ENCODE peak calls at places on chromosomes 12 and 14, in four cellular contexts. H, C, E and Z are unnamed samples.

GRCh38 chr12:6141048-6141447 is 16.6 kb upstream of the VWF start:
- DNase-seq in H (no peak), C (no peak), E (no peak), Z (no peak)

GRCh38 chr12:7638764-7639570 is 26.7 kb downstream of the APOBEC1 start:
- DNase-seq in H (peak; percentile 66), C (peak; percentile 86), E (peak; percentile 33), Z (peak; percentile 84)

GRCh38 chr14:36207500-36207899 is 31.0 kb upstream of the PTCSC3 start:
- DNase-seq in H (no peak), C (no peak), E (no peak), Z (no peak)

GRCh38 chr12:62409068-62409467 is 57.6 kb upstream of the MON2 start:
- DNase-seq in H (no peak), C (no peak), E (no peak), Z (no peak)

GRCh38 chr14:100039903-100040302 is 25.3 kb upstream of the EVL start:
- DNase-seq in H (no peak), C (no peak), E (no peak), Z (no peak)

GRCh38 chr12:50164963-50165362 is 2.2 kb downstream of the CERS5 start:
- DNase-seq in H (no peak), C (no peak), E (no peak), Z (no peak)

GRCh38 chr12:121990692-121991603 is 30.7 kb upstream of the BCL7A start:
- DNase-seq in H (no peak), C (no peak), E (no peak), Z (no peak)

GRCh38 chr12:110339184-110339952 is 58.3 kb downstream of the ATP2A2 start:
- DNase-seq in H (peak; percentile 48), C (no peak), E (no peak), Z (no peak)

GRCh38 chr12:68109444-68110217 is 49.9 kb downstream of the IFNG start:
- DNase-seq in H (no peak), C (no peak), E (no peak), Z (no peak)

GRCh38 chr12:112822056-112822455 is 30.5 kb downstream of the RPH3A start:
- DNase-seq in H (no peak), C (no peak), E (no peak), Z (no peak)

GRCh38 chr12:51242896-51243295 is 4.3 kb downstream of the DAZAP2 start:
- DNase-seq in H (no peak), C (no peak), E (no peak), Z (no peak)

GRCh38 chr12:19303496-19303895 is 135.8 kb upstream of the AEBP2 start:
- DNase-seq in H (no peak), C (no peak), E (no peak), Z (no peak)

GRCh38 chr12:92408072-92408900 is 262.6 kb upstream of the BTG1 start:
- DNase-seq in H (peak; percentile 39), C (no peak), E (no peak), Z (no peak)

GRCh38 chr12:21118760-21119159 is 12.2 kb upstream of the SLCO1B1 start:
- DNase-seq in H (no peak), C (no peak), E (no peak), Z (no peak)

GRCh38 chr12:115337693-115338543 is 653.9 kb upstream of the TBX3 start:
- DNase-seq in H (peak; percentile 36), C (no peak), E (peak; percentile 16), Z (no peak)

GRCh38 chr14:75514673-75515630 is 7.3 kb upstream of the BATF start:
- DNase-seq in H (no peak), C (no peak), E (peak; percentile 26), Z (no peak)

GRCh38 chr12:44029194-44029593 is 193.3 kb downstream of the TMEM117 start:
- DNase-seq in H (no peak), C (no peak), E (no peak), Z (no peak)

GRCh38 chr12:3455312-3455711 is 35.7 kb upstream of the PRMT8 start:
- DNase-seq in H (peak; percentile 67), C (no peak), E (no peak), Z (no peak)

GRCh38 chr14:77133718-77134338 is 7.8 kb downstream of the ZDHHC22 start:
- DNase-seq in H (peak; percentile 53), C (peak; percentile 86), E (peak; percentile 40), Z (peak; percentile 81)

GRCh38 chr14:25274529-25274928 is 224.6 kb upstream of the STXBP6 start:
- DNase-seq in H (no peak), C (no peak), E (no peak), Z (no peak)

GRCh38 chr14:61280092-61280525 is 1.0 kb downstream of the TMEM30B start:
- DNase-seq in H (no peak), C (no peak), E (peak; percentile 21), Z (no peak)

GRCh38 chr14:98103705-98104104 is 1168.3 kb downstream of the BCL11B start:
- DNase-seq in H (no peak), C (no peak), E (no peak), Z (no peak)

DNA sequence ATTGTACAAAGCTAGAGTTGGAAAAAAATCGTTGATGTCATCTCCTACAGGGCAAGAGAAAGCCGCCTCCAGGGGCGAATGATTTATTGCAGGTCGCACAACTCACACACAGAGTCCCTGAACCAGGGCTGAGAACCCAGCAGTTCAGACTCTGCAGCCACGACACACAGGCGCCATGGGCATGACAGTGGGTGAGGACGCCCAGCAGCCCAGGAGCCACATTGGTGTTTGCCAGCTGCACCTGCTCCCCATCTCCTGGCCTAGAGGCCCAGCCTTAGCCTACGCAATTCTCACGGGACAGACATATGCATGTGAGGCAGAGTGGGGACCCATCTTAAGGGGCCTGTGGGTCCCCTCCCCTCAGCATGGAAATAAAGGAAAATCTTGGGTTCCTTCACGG is 69.4 kb downstream of the RIMBP2 start:
- DNase-seq in H (no peak), C (no peak), E (no peak), Z (no peak)
- H3K9me3 ChIP-seq in H (no peaks in the 10 kb centered on the region), C (no peaks in the 10 kb centered on the region), E (peaks cover 9% of the 10 kb centered on the region), Z (no peaks in the 10 kb centered on the region)

GRCh38 chr14:34038358-34039057 is 87.6 kb upstream of the EGLN3 start:
- DNase-seq in H (peak; percentile 38), C (no peak), E (no peak), Z (no peak)
- H3K9me3 ChIP-seq in H (no peaks in the 10 kb centered on the region), C (no peaks in the 10 kb centered on the region), E (no peaks in the 10 kb centered on the region), Z (no peaks in the 10 kb centered on the region)

DNA sequence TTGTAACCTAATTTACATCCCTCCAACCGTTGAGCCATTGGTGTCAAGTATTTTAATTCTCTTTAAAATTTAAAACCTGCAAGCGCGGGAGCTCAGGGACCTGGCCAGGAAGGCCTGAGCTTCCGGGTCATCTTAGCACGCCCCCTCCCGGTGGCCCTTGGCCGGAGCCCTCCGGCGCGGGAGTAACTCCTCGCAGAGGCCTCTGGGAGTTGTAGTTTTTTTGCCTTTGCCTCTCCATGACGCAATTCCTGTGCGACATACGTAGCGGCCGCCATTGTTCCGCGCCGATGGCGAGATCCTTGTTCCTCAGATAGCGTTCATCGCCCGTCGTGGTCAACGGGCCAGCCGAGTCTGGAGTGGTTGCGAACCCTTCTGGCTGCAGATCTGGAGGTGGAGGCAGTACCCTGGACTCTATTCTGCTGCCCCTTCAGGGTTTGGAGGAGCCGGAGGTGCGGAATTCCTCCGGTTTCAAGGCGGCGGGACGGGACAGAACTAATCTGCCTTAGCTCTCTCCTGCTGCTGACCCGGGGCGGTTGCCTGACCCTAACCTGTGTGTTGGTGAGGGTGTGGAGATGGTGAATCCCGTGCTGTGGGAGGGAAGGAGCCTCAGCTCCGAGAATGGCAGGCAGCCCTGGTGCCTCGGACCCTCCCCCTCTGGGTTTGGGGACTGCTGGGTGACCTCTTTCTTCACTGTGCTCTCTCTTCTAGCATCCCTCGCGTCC is at the start of gene ZNF268:
- DNase-seq in H (peak; percentile 79), C (peak; percentile 93), E (peak; percentile 91), Z (peak; percentile 95)
- H3K9me3 ChIP-seq in H (peaks cover 49% of the 10 kb centered on the region), C (peaks cover 54% of the 10 kb centered on the region), E (peaks cover 82% of the 10 kb centered on the region), Z (peaks cover 27% of the 10 kb centered on the region)

DNA sequence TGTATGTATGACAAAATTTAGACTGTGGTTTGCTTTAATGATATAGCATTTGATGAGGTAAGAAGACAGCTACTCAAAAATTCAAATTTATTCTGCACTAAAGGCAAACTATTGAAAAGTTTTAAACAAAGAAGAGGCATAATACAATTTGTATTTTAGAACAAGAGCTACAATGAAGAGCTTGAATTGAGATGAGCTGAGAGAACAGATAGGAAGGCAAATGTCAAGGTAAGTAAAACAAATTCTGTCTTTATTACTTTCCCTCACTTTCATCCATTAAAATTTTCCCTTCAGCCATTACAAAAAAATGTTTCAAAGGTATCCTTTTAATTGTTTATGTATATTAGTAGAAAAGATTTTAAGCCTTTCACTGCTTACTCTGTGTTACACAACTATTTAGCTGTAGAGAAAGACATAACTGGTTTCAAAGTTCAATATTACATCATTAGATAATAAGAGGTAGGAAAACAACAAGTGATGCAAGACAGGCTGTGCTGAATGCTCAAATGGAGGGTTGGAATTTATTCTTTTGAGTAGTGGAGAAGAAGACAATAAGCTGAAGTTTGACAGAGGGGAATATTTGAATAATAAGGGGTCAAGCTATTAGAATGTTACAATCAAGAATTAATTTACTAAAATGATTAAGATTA is 1334.1 kb downstream of the FSCB start:
- DNase-seq in H (no peak), C (no peak), E (no peak), Z (no peak)
- H3K9me3 ChIP-seq in H (no peaks in the 10 kb centered on the region), C (no peaks in the 10 kb centered on the region), E (no peaks in the 10 kb centered on the region), Z (no peaks in the 10 kb centered on the region)

GRCh38 chr14:105944632-105945610 is 418.5 kb downstream of the TMEM121 start:
- DNase-seq in H (peak; percentile 50), C (no peak), E (peak; percentile 46), Z (peak; percentile 83)
- H3K9me3 ChIP-seq in H (no peaks in the 10 kb centered on the region), C (no peaks in the 10 kb centered on the region), E (peaks cover 12% of the 10 kb centered on the region), Z (no peaks in the 10 kb centered on the region)